ENCODE peak calls at places on chromosomes 13 and 19, in five cellular contexts. J is tibial nerve, X is fibroblast of villous mesenchyme, C is cardiac muscle cell, E is brain microvascular endothelial cell. U is an unnamed sample.

GRCh38 chr13:101917833-101918755 is 465.6 kb downstream of the ITGBL1 start:
- DNase-seq in J (no peak), X (no peak), C (no peak), E (no peak), U (no peak)

GRCh38 chr19:37973666-37974065 is 66.7 kb downstream of the SIPA1L3 start:
- DNase-seq in J (no peak), X (no peak), C (no peak), E (no peak), U (no peak)

GRCh38 chr13:71477735-71478134 is 389.3 kb downstream of the DACH1 start:
- DNase-seq in J (no peak), X (no peak), C (peak), E (no peak), U (no peak)

GRCh38 chr13:19519049-19519448 is 42.3 kb downstream of the TPTE2 start:
- DNase-seq in J (no peak), X (no peak), C (no peak), E (no peak), U (no peak)

GRCh38 chr13:110062077-110062776 is 244.7 kb downstream of the COL4A1 start:
- DNase-seq in J (no peak), X (no peak), C (no peak), E (no peak), U (no peak)

GRCh38 chr13:29434217-29434940 is 161.1 kb downstream of the SLC7A1 start:
- DNase-seq in J (no peak), X (no peak), C (no peak), E (no peak), U (no peak)

GRCh38 chr19:16899566-16900075 is 10.8 kb downstream of the F2RL3 start:
- DNase-seq in J (no peak), X (peak), C (peak), E (peak), U (peak)

GRCh38 chr19:4831351-4832340 is at the start of gene TICAM1:
- DNase-seq in J (peak), X (peak), C (peak), E (peak), U (peak)

GRCh38 chr19:41324921-41325639 is 15.1 kb downstream of the CCDC97 start:
- DNase-seq in J (no peak), X (peak), C (peak), E (peak), U (peak)

GRCh38 chr13:22176968-22177545 is 506.2 kb downstream of the FGF9 start:
- DNase-seq in J (no peak), X (no peak), C (no peak), E (no peak), U (no peak)

GRCh38 chr19:47755762-47756626 is 10.6 kb downstream of the NOP53 start:
- DNase-seq in J (no peak), X (no peak), C (no peak), E (no peak), U (no peak)

GRCh38 chr19:35223856-35224505 is 4.6 kb downstream of the FAM187B start:
- DNase-seq in J (no peak), X (peak), C (no peak), E (no peak), U (no peak)

GRCh38 chr13:37540228-37540627 is 58.3 kb downstream of the POSTN start:
- DNase-seq in J (no peak), X (peak), C (peak), E (peak), U (no peak)

GRCh38 chr13:39144941-39145533 is 106.8 kb downstream of the NHLRC3 start:
- DNase-seq in J (peak), X (peak), C (peak), E (peak), U (peak)

GRCh38 chr19:13066933-13067831 is 35.5 kb downstream of the LYL1 start:
- DNase-seq in J (no peak), X (no peak), C (no peak), E (no peak), U (no peak)

GRCh38 chr19:40623403-40624239 is 22.5 kb downstream of the LTBP4 start:
- DNase-seq in J (no peak), X (no peak), C (peak), E (no peak), U (peak)

GRCh38 chr13:94345374-94346195 is 133.9 kb downstream of the DCT start:
- DNase-seq in J (no peak), X (no peak), C (peak), E (no peak), U (peak)

GRCh38 chr19:39084732-39085080 is 538 bp downstream of the ACP7 start:
- DNase-seq in J (no peak), X (no peak), C (no peak), E (no peak), U (no peak)

GRCh38 chr19:45657520-45658163 is 10.4 kb upstream of the GIPR start:
- DNase-seq in J (no peak), X (no peak), C (no peak), E (no peak), U (no peak)

GRCh38 chr13:105920375-105920774 is 615.1 kb downstream of the EFNB2 start:
- DNase-seq in J (no peak), X (peak), C (peak), E (peak), U (peak)

GRCh38 chr13:44313674-44314073 is 60.0 kb upstream of the SERP2 start:
- DNase-seq in J (no peak), X (peak), C (peak), E (peak), U (peak)

GRCh38 chr13:69769637-69770036 is 338.0 kb upstream of the ATXN8OS start:
- DNase-seq in J (no peak), X (no peak), C (no peak), E (no peak), U (no peak)

GRCh38 chr19:42102877-42103276 is 26.9 kb downstream of the ZNF574 start:
- DNase-seq in J (no peak), X (no peak), C (no peak), E (no peak), U (no peak)

DNA sequence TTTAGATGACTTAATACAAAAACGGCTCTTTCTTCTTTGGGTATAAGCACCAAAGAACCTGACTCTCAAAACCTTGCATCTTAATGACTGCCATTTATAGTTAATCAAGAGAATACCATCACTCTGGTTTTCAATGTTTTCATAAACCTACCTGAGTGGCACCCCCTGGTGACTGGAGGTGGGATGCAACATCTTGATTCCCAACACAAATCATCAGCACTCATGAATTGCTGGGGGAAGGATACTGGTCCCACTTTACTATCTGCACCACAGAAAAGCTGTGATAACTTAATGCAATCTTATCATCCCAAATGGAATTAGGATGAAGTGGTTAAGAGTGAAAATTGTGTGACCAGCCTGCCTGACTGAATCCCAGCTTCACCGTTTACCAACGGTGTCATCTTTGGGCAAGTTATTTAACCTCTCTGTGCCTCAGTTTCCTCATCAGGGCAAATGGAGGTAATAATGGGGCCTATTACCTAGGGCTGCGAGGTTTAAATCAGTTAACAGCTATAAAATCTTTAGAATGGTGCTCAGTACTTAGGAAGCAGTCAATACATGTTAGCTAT is 366.4 kb downstream of the KLF12 start:
- DNase-seq in J (no peak), X (no peak), C (no peak), E (no peak), U (no peak)
- TF ChIP-seq CTCF in J (no peak), X (peak), C (peak), E (peak), U (peak)

GRCh38 chr19:10762656-10763055 is 44.8 kb downstream of the DNM2 start:
- DNase-seq in J (no peak), X (no peak), C (no peak), E (no peak), U (no peak)

GRCh38 chr19:10761443-10762242 is 43.8 kb downstream of the DNM2 start:
- DNase-seq in J (no peak), X (no peak), C (no peak), E (no peak), U (no peak)

GRCh38 chr19:10763399-10763798 is 45.5 kb downstream of the DNM2 start:
- DNase-seq in J (no peak), X (no peak), C (no peak), E (no peak), U (no peak)

GRCh38 chr19:10764340-10764894 is 46.5 kb downstream of the DNM2 start:
- DNase-seq in J (no peak), X (peak), C (no peak), E (no peak), U (no peak)

GRCh38 chr19:10763828-10764339 is 46.0 kb downstream of the DNM2 start:
- DNase-seq in J (no peak), X (no peak), C (no peak), E (no peak), U (no peak)
- H3K4me3 ChIP-seq in J (no peak), X (no peak), C (no peak), E (no peak), U (no peak)

GRCh38 chr19:36378625-36379509 is at the start of gene ZFP14:
- DNase-seq in J (peak), X (peak), C (peak), E (peak), U (peak)
- TF ChIP-seq CTCF in J (no peak), X (peak), C (peak), E (peak), U (peak)

GRCh38 chr13:30466358-30466714 is 600 bp upstream of the HMGB1 start:
- DNase-seq in J (no peak), X (no peak), C (no peak), E (peak), U (no peak)
- H3K4me3 ChIP-seq in J (peak), X (peak), C (peak), E (peak), U (peak)

GRCh38 chr19:10756371-10756770 is 38.5 kb downstream of the DNM2 start:
- DNase-seq in J (no peak), X (no peak), C (no peak), E (no peak), U (no peak)
- TF ChIP-seq CTCF in J (no peak), X (no peak), C (no peak), E (no peak), U (no peak)

DNA sequence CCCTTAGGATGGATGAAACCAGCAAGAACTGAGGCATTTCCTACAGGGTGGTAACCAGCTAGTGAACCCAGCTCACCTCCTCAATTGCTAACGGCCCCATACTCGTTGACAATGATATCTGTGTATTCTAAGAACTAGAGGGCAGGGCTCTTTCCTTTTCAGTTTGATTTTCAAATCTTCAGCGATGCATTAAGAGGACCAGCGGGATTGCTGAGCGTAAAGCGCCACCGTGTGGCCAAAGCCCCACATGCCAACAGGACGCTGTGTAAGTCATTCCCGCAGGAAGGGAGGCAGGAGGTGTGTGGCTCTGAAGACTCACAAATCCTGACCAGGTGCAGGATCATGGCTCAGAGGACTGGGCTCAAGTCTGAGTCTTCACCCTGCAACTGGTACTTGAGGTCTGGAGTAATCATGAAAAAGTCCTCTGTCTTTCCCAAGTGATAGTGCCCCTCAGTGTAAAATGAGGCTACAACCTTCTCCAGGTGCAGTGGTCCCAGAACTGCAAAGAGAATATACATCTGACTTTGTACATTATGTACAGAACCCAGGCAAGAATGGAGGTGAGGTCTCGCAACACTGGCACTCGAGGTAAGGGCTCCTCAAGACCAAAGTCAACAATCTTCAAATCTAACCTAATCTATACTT is 40.9 kb downstream of the C13orf42 start:
- DNase-seq in J (peak), X (peak), C (peak), E (peak), U (peak)
- H3K4me3 ChIP-seq in J (no peak), X (no peak), C (no peak), E (no peak), U (no peak)

GRCh38 chr19:31055454-31055853 is 293.8 kb downstream of the TSHZ3 start:
- DNase-seq in J (no peak), X (no peak), C (no peak), E (no peak), U (no peak)

GRCh38 chr19:31058676-31059075 is 290.6 kb downstream of the TSHZ3 start:
- DNase-seq in J (no peak), X (no peak), C (no peak), E (no peak), U (no peak)

GRCh38 chr19:31049431-31049830 is 299.8 kb downstream of the TSHZ3 start:
- DNase-seq in J (no peak), X (no peak), C (no peak), E (no peak), U (no peak)

GRCh38 chr19:31054430-31054829 is 294.8 kb downstream of the TSHZ3 start:
- DNase-seq in J (no peak), X (peak), C (peak), E (peak), U (peak)
- TF ChIP-seq CTCF in J (peak), X (peak), C (peak), E (peak), U (peak)

U was measured in fibroblast of pulmonary artery.